ENCODE peak calls at places on chromosomes 13 and 19, in nine cellular contexts. N is T-helper 17 cell; B is NB4; M is stimulated activated CD8-positive, alpha-beta memory T cell treated with anti-CD3 and anti-CD28 coated beads, Interleukin-2, amount 100 ng/mL, for 48 hours; O is AG09309; A is NCI-H1092 treated with DMSO at 0.1 percent for 48 hours; T is iris pigment epithelial cell; J is activated CD8-positive, alpha-beta memory T cell treated with anti-CD3 and anti-CD28 coated beads for 1 hour; Y is transverse colon. U is an unnamed sample.

GRCh38 chr13:37485766-37486165 is 112.8 kb downstream of the POSTN start:
- DNase-seq in O (no peak), J (no peak), N (no peak), M (no peak), Y (no peak), B (no peak), A (no peak), T (peak; percentile 51), U (no peak)

GRCh38 chr13:23876265-23876664 is 12.9 kb downstream of the MIPEP start:
- DNase-seq in Y (peak; percentile 24), A (no peak), N (no peak), B (peak; percentile 35), J (no peak), T (peak; percentile 13), O (no peak), M (no peak), U (no peak)

GRCh38 chr13:109918179-109918651 is 131.8 kb upstream of the IRS2 start:
- DNase-seq in A (no peak), N (no peak), B (peak; percentile 11), O (no peak), Y (no peak), M (no peak), J (no peak), T (peak; percentile 28), U (no peak)

GRCh38 chr19:12111176-12111575 is 29.0 kb downstream of the ZNF20 start:
- DNase-seq in N (no peak), A (no peak), M (no peak), T (no peak), Y (no peak), O (no peak), B (no peak), J (no peak), U (no peak)

GRCh38 chr13:93248627-93249047 is 22.0 kb downstream of the GPC6 start:
- DNase-seq in Y (no peak), T (peak; percentile 63), O (no peak), A (peak; percentile 98), B (no peak), J (no peak), M (no peak), N (no peak), U (no peak)

GRCh38 chr13:109274188-109274821 is 512.1 kb downstream of the IRS2 start:
- DNase-seq in Y (no peak), T (peak; percentile 93), J (no peak), N (no peak), A (no peak), M (no peak), O (no peak), B (no peak), U (no peak)

GRCh38 chr13:99404005-99404755 is 97.0 kb upstream of the GPR183 start:
- DNase-seq in N (no peak), Y (no peak), J (no peak), O (no peak), B (no peak), A (no peak), M (no peak), T (no peak), U (no peak)

GRCh38 chr13:48493851-48494250 is 39.0 kb downstream of the RCBTB2 start:
- DNase-seq in N (no peak), T (no peak), J (no peak), Y (no peak), B (no peak), O (peak; percentile 33), M (no peak), A (no peak), U (no peak)

U was measured in BJ.